ENCODE peak calls at places on chromosomes 6 and 20, in four cellular contexts. R is GM12878; X is ascending aorta; B is CD8-positive, alpha-beta T cell. W is an unnamed sample.
A peak's percentile ranks its signal among the peaks of the same experiment; 100 is the strongest.

GRCh38 chr6:110307368-110307767 is 50.8 kb downstream of the METTL24 start:
- DNase-seq in R (no peak), X (no peak), B (no peak), W (no peak)

GRCh38 chr6:141988954-141989705 is 143.6 kb upstream of the GJE1 start:
- DNase-seq in X (no peak), R (no peak), B (no peak), W (peak; percentile 13)

GRCh38 chr6:39330476-39330875 is 8.0 kb upstream of the KCNK16 start:
- DNase-seq in R (no peak), X (no peak), B (no peak), W (no peak)

GRCh38 chr6:134402372-134402984 is 84.6 kb upstream of the SGK1 start:
- DNase-seq in B (no peak), R (no peak), X (no peak), W (no peak)

GRCh38 chr6:152272486-152272885 is 364.7 kb downstream of the SYNE1 start:
- DNase-seq in B (no peak), R (no peak), X (no peak), W (no peak)

GRCh38 chr20:43032459-43032858 is 157.2 kb downstream of the PTPRT start:
- DNase-seq in X (no peak), B (no peak), R (no peak), W (no peak)

GRCh38 chr6:135002974-135003703 is 51.5 kb downstream of the HBS1L start:
- DNase-seq in X (no peak), R (peak; percentile 69), B (no peak), W (peak; percentile 72)

GRCh38 chr6:167566711-167567141 is 241.8 kb downstream of the TTLL2 start:
- DNase-seq in B (no peak), R (no peak), X (no peak), W (no peak)

GRCh38 chr6:135162678-135163439 is 18.2 kb upstream of the MYB start:
- DNase-seq in B (no peak), R (no peak), X (no peak), W (no peak)

GRCh38 chr6:158026054-158026900 is 44.6 kb downstream of the SYNJ2 start:
- DNase-seq in X (peak; percentile 91), B (peak; percentile 64), R (no peak), W (peak; percentile 44)

GRCh38 chr6:43891072-43891870 is 121.3 kb downstream of the VEGFA start:
- DNase-seq in X (no peak), R (no peak), B (no peak), W (no peak)

GRCh38 chr20:34940126-34940525 is 15.5 kb downstream of the GSS start:
- DNase-seq in R (no peak), B (no peak), X (no peak), W (no peak)

GRCh38 chr6:29995346-29995777 is 53.0 kb downstream of the HLA-A start:
- DNase-seq in R (no peak), B (no peak), X (no peak), W (no peak)

GRCh38 chr6:56875961-56876360 is 78.9 kb upstream of the BEND6 start:
- DNase-seq in X (no peak), R (no peak), B (no peak), W (no peak)

GRCh38 chr6:132131777-132132176 is 180.6 kb upstream of the CCN2 start:
- DNase-seq in B (no peak), X (peak; percentile 33), R (no peak), W (no peak)

GRCh38 chr6:69791065-69791471 is 5.7 kb downstream of the LMBRD1 start:
- DNase-seq in R (no peak), X (no peak), B (no peak), W (no peak)

GRCh38 chr6:24492475-24492874 is 2.3 kb upstream of the ALDH5A1 start:
- DNase-seq in X (no peak), B (no peak), R (no peak), W (no peak)

GRCh38 chr6:166770216-166771116 is 143.4 kb upstream of the RPS6KA2 start:
- DNase-seq in X (no peak), B (no peak), R (no peak), W (no peak)

GRCh38 chr6:100948381-100949133 is 67.4 kb upstream of the ASCC3 start:
- DNase-seq in X (no peak), R (no peak), B (no peak), W (no peak)

GRCh38 chr6:148700713-148701392 is 46.0 kb upstream of the UST start:
- DNase-seq in X (no peak), R (no peak), B (no peak), W (no peak)

GRCh38 chr20:37411408-37412306 is 65.7 kb downstream of the SRC start:
- DNase-seq in B (no peak), X (no peak), R (no peak), W (no peak)

GRCh38 chr6:156934054-156934424 is 156.9 kb downstream of the ARID1B start:
- DNase-seq in B (no peak), X (no peak), R (no peak), W (no peak)

GRCh38 chr6:96450082-96450759 is 71.4 kb upstream of the UFL1 start:
- DNase-seq in R (no peak), X (no peak), B (no peak), W (no peak)

GRCh38 chr6:122405417-122405816 is 6.0 kb downstream of the HSF2 start:
- DNase-seq in X (no peak), B (no peak), R (no peak), W (no peak)

GRCh38 chr20:33909331-33909921 is 84.3 kb upstream of the RALY start:
- DNase-seq in B (no peak), R (no peak), X (no peak), W (no peak)

GRCh38 chr6:72911463-72912153 is 289.7 kb downstream of the KCNQ5 start:
- DNase-seq in B (no peak), R (no peak), X (no peak), W (no peak)

GRCh38 chr20:51398083-51398482 is 144.4 kb downstream of the NFATC2 start:
- DNase-seq in B (no peak), R (no peak), X (no peak), W (no peak)

GRCh38 chr6:5249451-5250122 is 11.2 kb downstream of the LYRM4 start:
- DNase-seq in B (no peak), X (no peak), R (no peak), W (no peak)

GRCh38 chr6:100257661-100258395 is 206.9 kb downstream of the SIM1 start:
- DNase-seq in R (peak; percentile 11), B (no peak), X (no peak), W (no peak)

GRCh38 chr6:135002229-135002844 is 52.3 kb downstream of the HBS1L start:
- DNase-seq in R (no peak), B (no peak), X (no peak), W (no peak)

GRCh38 chr20:14947536-14947935 is 610.1 kb upstream of the FLRT3 start:
- DNase-seq in R (no peak), B (no peak), X (no peak), W (no peak)

GRCh38 chr20:9500121-9500911 is 14.1 kb upstream of the LAMP5 start:
- DNase-seq in R (no peak), B (no peak), X (no peak), W (no peak)

GRCh38 chr6:170135461-170135820 is 155.4 kb downstream of the DLL1 start:
- DNase-seq in X (no peak), B (no peak), R (no peak), W (no peak)

GRCh38 chr20:62150236-62150575 is 6.6 kb downstream of the SS18L1 start:
- DNase-seq in R (no peak), X (no peak), B (no peak), W (no peak)

GRCh38 chr20:9978395-9979004 is 56.3 kb upstream of the ANKEF1 start:
- DNase-seq in R (peak; percentile 41), X (no peak), B (no peak), W (peak; percentile 42)

GRCh38 chr6:143708889-143709288 is 31.1 kb downstream of the PHACTR2 start:
- DNase-seq in B (no peak), R (no peak), X (no peak), W (no peak)

GRCh38 chr6:43308101-43308989 is at the start of gene CRIP3:
- DNase-seq in B (no peak), X (no peak), R (no peak), W (no peak)

GRCh38 chr20:29876911-29877285 is 1380.6 kb upstream of the DEFB115 start:
- DNase-seq in R (no peak), X (no peak), B (no peak), W (no peak)

DNA sequence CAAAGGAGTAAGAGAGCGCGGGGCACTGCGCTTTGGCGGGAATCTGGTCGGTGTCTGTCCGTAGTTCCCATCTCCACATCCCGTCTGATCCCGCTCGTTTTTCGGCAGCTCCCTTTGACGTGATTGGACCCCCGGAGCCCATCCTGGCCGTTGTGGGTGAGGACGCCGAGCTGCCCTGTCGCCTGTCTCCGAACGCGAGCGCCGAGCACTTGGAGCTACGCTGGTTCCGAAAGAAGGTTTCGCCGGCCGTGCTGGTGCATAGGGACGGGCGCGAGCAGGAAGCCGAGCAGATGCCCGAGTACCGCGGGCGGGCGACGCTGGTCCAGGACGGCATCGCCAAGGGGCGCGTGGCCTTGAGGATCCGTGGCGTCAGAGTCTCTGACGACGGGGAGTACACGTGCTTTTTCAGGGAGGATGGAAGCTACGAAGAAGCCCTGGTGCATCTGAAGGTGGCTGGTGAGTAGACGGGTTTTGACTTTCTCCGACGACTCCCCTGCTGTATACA is 1.4 kb downstream of the BTN1A1 start:
- DNase-seq in X (no peak), R (no peak), B (no peak), W (no peak)
- H3K4me3 ChIP-seq in X (peak overlapping the region; percentile 45), R (peak overlapping the region; percentile 33), B (peak overlapping the region; percentile 43), W (peak overlapping the region; percentile 49)

GRCh38 chr20:25525857-25526256 is 59.5 kb downstream of the NINL start:
- DNase-seq in B (no peak), X (peak; percentile 49), R (no peak), W (no peak)
- TF ChIP-seq CTCF in B (no peak), X (no peak), R (no peak), W (no peak)

GRCh38 chr20:47318596-47319516 is 37.6 kb downstream of the ZMYND8 start:
- DNase-seq in X (peak; percentile 39), R (no peak), B (no peak), W (no peak)

GRCh38 chr20:47318027-47318595 is 38.4 kb downstream of the ZMYND8 start:
- DNase-seq in R (no peak), X (no peak), B (no peak), W (no peak)

GRCh38 chr20:47317127-47317895 is 39.2 kb downstream of the ZMYND8 start:
- DNase-seq in B (no peak), R (no peak), X (peak; percentile 68), W (peak; percentile 12)

GRCh38 chr20:47320990-47321805 is 35.3 kb downstream of the ZMYND8 start:
- DNase-seq in X (no peak), R (no peak), B (no peak), W (no peak)

GRCh38 chr20:47319517-47320252 is 36.8 kb downstream of the ZMYND8 start:
- DNase-seq in B (no peak), R (no peak), X (no peak), W (no peak)
- H3K4me3 ChIP-seq in B (no peak overlapping the region), R (no peak overlapping the region), X (peak overlapping the region; percentile 11), W (no peak overlapping the region)

DNA sequence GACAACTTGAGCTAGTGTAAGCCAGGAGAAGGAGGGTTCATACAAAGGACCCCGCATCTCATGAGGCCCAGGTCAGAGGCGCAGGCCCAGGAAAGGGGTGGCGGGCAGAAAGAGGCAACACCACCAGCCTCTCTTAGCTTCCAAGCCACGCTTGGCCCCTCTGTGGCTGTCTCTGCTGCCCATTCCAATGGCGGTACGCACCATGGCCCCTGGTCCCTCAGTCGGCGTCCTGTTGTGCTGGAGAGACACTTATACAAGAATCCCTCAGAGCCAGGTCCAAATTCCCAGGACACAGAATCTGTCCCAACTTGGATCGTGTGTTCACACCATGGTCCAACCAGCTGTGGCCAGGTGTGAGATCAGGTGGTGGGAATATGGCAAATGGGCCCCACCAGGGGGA is 127.0 kb upstream of the CDH4 start:
- DNase-seq in X (no peak), B (no peak), R (no peak), W (no peak)
- TF ChIP-seq CTCF in X (no peak), B (no peak), R (no peak), W (no peak)

GRCh38 chr6:10749734-10750133 is 2.1 kb downstream of the TMEM14B start:
- DNase-seq in X (no peak), B (no peak), R (no peak), W (no peak)
- H3K4me3 ChIP-seq in X (no peak overlapping the region), B (no peak overlapping the region), R (no peak overlapping the region), W (no peak overlapping the region)